ENCODE peak calls at places on chromosomes 16 and 17, in nine cellular contexts. J, Y, P, M, X, B, W, I and F are unnamed samples. For H3K9me3, the result is how much of the 10 kb centered on the place peaks cover.

GRCh38 chr17:35537569-35538209 is at the start of gene SLFN12L:
- DNase-seq in P (no peak), W (no peak), B (no peak), I (no peak), X (no peak), Y (no peak), J (no peak), M (no peak), F (no peak)

GRCh38 chr16:1356061-1356900 is 4.5 kb downstream of the GNPTG start:
- DNase-seq in M (no peak), I (no peak), P (no peak), X (no peak), B (no peak), Y (no peak), W (no peak), J (no peak), F (no peak)

GRCh38 chr17:2337811-2338657 is 733 bp downstream of the SGSM2 start:
- DNase-seq in X (no peak), W (peak), B (peak), J (peak), Y (peak), I (peak), P (peak), M (peak), F (peak)

GRCh38 chr17:28579526-28579925 is 2.8 kb upstream of the ALDOC start:
- DNase-seq in B (no peak), M (no peak), X (no peak), P (no peak), J (no peak), W (no peak), Y (no peak), I (no peak), F (no peak)

GRCh38 chr16:53159781-53160436 is 105.1 kb downstream of the CHD9 start:
- DNase-seq in W (peak), B (no peak), J (no peak), I (no peak), Y (no peak), X (no peak), M (no peak), P (no peak), F (no peak)

GRCh38 chr16:48918520-48919258 is 308.7 kb upstream of the N4BP1 start:
- DNase-seq in P (no peak), Y (no peak), M (no peak), X (no peak), W (no peak), B (no peak), J (no peak), I (no peak), F (no peak)

GRCh38 chr17:43832168-43832975 is 574 bp downstream of the MPP3 start:
- DNase-seq in J (peak), I (peak), X (no peak), Y (peak), W (peak), M (peak), B (peak), P (peak), F (peak)

GRCh38 chr16:67544329-67544841 is 15.8 kb downstream of the RIPOR1 start:
- DNase-seq in P (no peak), W (no peak), B (no peak), X (no peak), J (no peak), M (no peak), Y (no peak), I (peak), F (no peak)

GRCh38 chr17:77036841-77037381 is 103.9 kb upstream of the SEC14L1 start:
- DNase-seq in X (no peak), I (no peak), M (no peak), Y (no peak), P (no peak), W (peak), J (peak), B (no peak), F (no peak)

GRCh38 chr16:68287276-68288251 is 23.2 kb downstream of the SLC7A6OS start:
- DNase-seq in I (no peak), P (no peak), M (peak), W (peak), J (peak), Y (peak), B (peak), X (peak), F (no peak)

GRCh38 chr16:16090238-16090637 is 133.1 kb downstream of the ABCC6 start:
- DNase-seq in B (no peak), X (no peak), Y (no peak), W (no peak), P (no peak), J (no peak), M (no peak), I (no peak), F (no peak)

GRCh38 chr17:63458478-63458877 is 12.4 kb upstream of the CYB561 start:
- DNase-seq in I (no peak), M (no peak), J (no peak), B (no peak), P (no peak), X (no peak), W (no peak), Y (no peak), F (no peak)

GRCh38 chr17:32516940-32517711 is 30.3 kb downstream of the CDK5R1 start:
- DNase-seq in P (no peak), J (no peak), I (no peak), W (no peak), Y (peak), B (no peak), X (no peak), M (no peak), F (no peak)

GRCh38 chr16:65547799-65548446 is 426.1 kb upstream of the CDH11 start:
- DNase-seq in P (no peak), J (no peak), I (no peak), X (no peak), W (peak), B (no peak), M (no peak), Y (no peak), F (no peak)

GRCh38 chr16:3215601-3216262 is 19.2 kb downstream of the ZNF200 start:
- DNase-seq in X (no peak), W (no peak), M (no peak), I (no peak), B (no peak), Y (no peak), J (no peak), P (no peak), F (no peak)

GRCh38 chr16:3216263-3216640 is 18.7 kb downstream of the ZNF200 start:
- DNase-seq in M (no peak), J (no peak), W (no peak), Y (no peak), X (no peak), I (no peak), B (no peak), P (no peak), F (no peak)

GRCh38 chr16:3223913-3224515 is 10.9 kb downstream of the ZNF200 start:
- DNase-seq in B (no peak), M (no peak), I (no peak), Y (no peak), P (no peak), W (peak), X (no peak), J (no peak), F (no peak)

GRCh38 chr16:3214904-3215600 is 19.9 kb downstream of the ZNF200 start:
- DNase-seq in P (no peak), I (no peak), B (peak), W (peak), X (no peak), Y (no peak), M (no peak), J (no peak), F (no peak)

DNA sequence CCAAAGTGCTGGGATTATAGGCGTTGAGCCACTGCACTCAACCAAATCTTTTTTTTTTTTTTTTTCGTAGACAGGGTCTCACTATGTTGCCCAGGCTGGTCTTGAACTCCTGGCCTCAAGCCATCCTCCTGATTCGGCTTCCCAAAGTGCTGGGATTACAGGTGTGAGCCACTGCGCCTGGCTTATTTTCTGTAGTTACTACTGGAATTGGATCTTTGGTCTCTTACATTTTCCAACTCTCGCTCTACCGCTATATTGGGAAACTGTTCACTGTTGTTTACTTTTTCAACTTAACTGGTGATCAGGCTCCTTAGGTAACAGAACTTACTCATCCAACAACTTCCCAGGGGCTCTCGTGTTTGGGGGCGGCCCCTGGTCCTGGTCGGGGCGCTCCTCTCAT is 14.1 kb downstream of the ZNF200 start:
- DNase-seq in Y (no peak), P (no peak), X (no peak), M (no peak), I (no peak), W (no peak), B (no peak), J (no peak), F (no peak)
- H3K9me3 ChIP-seq in Y (half or more), P (under half), X (under half), M (under half), I (half or more), W (under half), B (under half), J (under half), F (under half)

GRCh38 chr16:35148748-35149147 is 1689.3 kb downstream of the TP53TG3F start:
- DNase-seq in X (no peak), I (no peak), P (no peak), W (no peak), B (no peak), J (no peak), M (no peak), Y (no peak), F (no peak)
- H3K9me3 ChIP-seq in X (under half), I (under half), P (under half), W (under half), B (under half), J (under half), M (under half), Y (under half), F (half or more)

DNA sequence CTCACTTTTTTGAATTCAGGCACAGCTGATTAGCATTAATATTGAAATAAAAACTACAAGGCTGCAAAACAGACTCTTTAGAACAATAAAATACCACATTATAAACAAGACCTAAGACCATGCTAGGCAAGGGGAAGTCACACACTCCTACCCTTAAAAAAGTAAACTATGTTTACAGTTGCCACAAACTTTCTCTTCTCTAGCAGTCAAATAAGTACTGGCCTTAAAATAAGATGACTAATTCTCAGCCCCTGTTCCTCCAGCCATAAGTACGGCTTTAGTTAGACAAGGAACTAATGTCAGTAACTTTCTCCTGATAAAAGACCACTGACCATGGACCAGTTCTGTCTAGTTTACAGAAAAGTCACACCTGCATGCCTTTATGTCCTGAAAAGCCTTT is 19.5 kb upstream of the CPHXL start:
- DNase-seq in Y (no peak), B (no peak), M (no peak), X (no peak), W (no peak), P (no peak), J (no peak), I (no peak), F (no peak)
- H3K9me3 ChIP-seq in Y (under half), B (under half), M (under half), X (under half), W (under half), P (under half), J (under half), I (under half), F (under half)

GRCh38 chr16:21186326-21186691 is 25.1 kb downstream of the ZP2 start:
- DNase-seq in I (no peak), J (no peak), B (no peak), P (no peak), X (no peak), W (no peak), Y (no peak), M (no peak), F (no peak)
- H3K9me3 ChIP-seq in I (under half), J (under half), B (under half), P (under half), X (under half), W (under half), Y (under half), M (under half), F (under half)

GRCh38 chr17:16623282-16623681 is 30.4 kb downstream of the ZNF624 start:
- DNase-seq in Y (no peak), B (no peak), W (no peak), P (no peak), X (no peak), I (no peak), J (no peak), M (no peak), F (no peak)

GRCh38 chr17:16617481-16618060 is 36.1 kb downstream of the ZNF624 start:
- DNase-seq in X (no peak), W (no peak), M (no peak), P (no peak), B (no peak), Y (no peak), J (no peak), I (no peak), F (peak)

DNA sequence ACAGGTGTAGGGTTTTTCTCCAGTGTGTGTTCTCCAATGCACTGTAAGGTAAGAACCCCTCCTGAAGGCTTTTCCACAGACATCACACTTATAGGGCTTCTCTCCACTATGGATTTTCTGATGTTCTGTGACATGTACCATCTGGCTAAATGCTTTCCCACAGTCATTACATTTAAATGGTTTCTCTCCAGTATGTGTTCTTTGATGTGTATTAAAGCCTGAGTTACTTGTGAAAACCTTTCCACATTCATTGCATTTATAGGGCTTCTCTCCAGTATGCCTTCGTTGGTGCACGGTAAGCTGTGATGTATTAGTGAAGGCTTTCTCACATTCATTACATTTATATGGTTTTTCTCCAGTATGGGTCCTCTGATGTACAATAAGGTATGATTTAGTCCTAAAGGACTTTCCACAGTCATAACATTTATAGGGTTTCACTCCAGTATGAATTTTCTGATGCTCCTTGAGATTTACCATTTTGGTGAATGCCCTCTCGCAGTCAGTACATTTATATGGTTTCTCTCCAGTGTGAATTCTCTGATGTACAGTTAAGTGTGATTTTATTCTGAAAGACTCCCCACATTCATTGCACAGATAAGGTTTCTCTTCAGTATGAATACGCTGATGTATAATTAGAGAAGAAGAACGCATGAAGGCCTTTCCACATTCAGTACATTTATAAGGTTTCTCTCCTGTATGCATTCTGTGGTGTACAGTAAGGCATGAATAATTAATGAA is 30.9 kb downstream of the ZNF624 start:
- DNase-seq in B (no peak), J (no peak), M (no peak), Y (no peak), I (no peak), P (no peak), W (no peak), X (no peak), F (no peak)
- H3K9me3 ChIP-seq in B (under half), J (under half), M (under half), Y (half or more), I (half or more), P (under half), W (under half), X (under half), F (half or more)

DNA sequence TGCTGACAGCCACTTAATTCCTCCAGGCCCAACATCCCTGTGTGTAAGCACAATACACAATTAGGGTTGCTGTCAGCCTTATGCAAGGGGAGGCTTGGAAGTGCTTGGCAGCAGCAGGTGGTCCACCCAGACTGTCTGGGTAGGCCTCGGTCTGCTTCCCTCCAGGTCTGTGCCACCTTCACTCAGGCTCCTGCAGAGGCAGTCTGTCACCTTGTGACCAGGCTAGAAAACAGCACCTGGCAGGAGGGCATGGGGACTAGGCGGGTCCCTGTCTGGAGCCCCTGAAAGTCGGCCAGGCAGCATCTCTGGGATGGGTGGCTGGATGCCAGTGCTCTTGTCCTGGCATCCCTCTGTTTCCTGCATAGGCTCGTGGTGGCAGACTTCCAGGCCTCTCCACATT is 578.1 kb downstream of the KCNJ18 start:
- DNase-seq in P (no peak), X (no peak), B (no peak), Y (no peak), W (no peak), M (no peak), I (no peak), J (no peak), F (no peak)
- H3K9me3 ChIP-seq in P (under half), X (under half), B (under half), Y (under half), W (under half), M (under half), I (under half), J (under half), F (under half)

DNA sequence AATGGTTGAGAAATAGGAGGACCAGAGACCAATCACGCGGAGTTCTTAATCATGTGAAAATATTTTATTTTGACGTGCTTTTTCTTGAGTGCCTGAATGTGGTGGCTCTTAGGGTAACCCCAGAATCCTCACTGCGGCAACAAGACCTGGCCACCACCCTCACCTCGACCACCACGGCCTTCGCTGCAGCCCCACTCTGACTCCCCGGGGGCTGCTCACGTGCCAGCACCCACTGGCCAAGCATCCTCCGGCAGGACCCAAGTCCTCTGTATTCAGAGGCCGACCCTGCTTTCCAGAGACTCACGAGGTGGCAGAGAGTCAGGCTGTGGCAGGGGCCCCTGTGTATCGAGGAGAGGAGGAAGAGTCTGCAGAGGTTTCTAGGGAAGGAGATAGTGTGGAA is 81.3 kb downstream of the ZNF778 start:
- DNase-seq in M (no peak), B (no peak), J (no peak), W (no peak), I (no peak), Y (no peak), X (no peak), P (no peak), F (no peak)
- H3K9me3 ChIP-seq in M (under half), B (under half), J (under half), W (under half), I (under half), Y (under half), X (under half), P (under half), F (under half)

DNA sequence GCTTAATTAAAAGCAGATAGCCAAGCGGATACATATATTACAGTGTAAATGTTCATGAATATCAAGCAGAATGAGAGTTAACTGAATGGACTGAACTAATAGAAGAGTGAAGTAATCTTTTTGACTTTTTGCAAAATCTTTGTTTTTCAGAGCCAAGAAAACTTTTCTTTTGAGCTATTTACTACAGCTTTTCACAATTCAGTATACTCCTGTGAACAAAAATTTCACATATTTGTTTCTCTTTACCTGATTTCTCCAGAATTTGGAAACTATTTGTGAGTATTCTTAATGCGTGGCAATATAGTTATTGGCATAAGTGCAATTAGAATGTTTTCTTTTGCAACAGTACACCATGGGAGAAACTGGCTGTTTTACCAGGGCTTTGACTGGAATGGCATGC is 9.1 kb upstream of the DUXB start:
- DNase-seq in M (no peak), J (no peak), W (no peak), B (no peak), X (no peak), P (no peak), Y (no peak), I (no peak), F (no peak)
- H3K9me3 ChIP-seq in M (under half), J (under half), W (under half), B (under half), X (under half), P (under half), Y (under half), I (under half), F (under half)

GRCh38 chr17:37500378-37500777 is 10.7 kb downstream of the DUSP14 start:
- DNase-seq in M (no peak), I (no peak), X (no peak), B (no peak), P (no peak), W (no peak), Y (no peak), J (no peak), F (no peak)
- H3K9me3 ChIP-seq in M (under half), I (under half), X (under half), B (under half), P (under half), W (under half), Y (under half), J (under half), F (under half)

GRCh38 chr16:5412721-5413120 is 315.1 kb upstream of the EEF2KMT start:
- DNase-seq in B (no peak), X (no peak), W (peak), M (no peak), I (no peak), P (no peak), Y (no peak), J (no peak), F (no peak)
- H3K9me3 ChIP-seq in B (under half), X (under half), W (under half), M (under half), I (under half), P (under half), Y (under half), J (under half), F (under half)